ENCODE peak calls at places on chromosomes 2 and 18, in four cellular contexts. One of them, this sample, is unnamed.

GRCh38 chr2:6362671-6363450 is 502.8 kb downstream of the CMPK2 start:
- DNase-seq in HT1080: no peak
- DNase-seq in mesendoderm: no peak
- DNase-seq in amniotic stem cell: no peak
- DNase-seq in this sample: no peak

GRCh38 chr2:198252472-198252871 is 448.1 kb downstream of the PLCL1 start:
- DNase-seq in amniotic stem cell: no peak
- DNase-seq in HT1080: no peak
- DNase-seq in mesendoderm: no peak
- DNase-seq in this sample: no peak

GRCh38 chr2:54459037-54459441 is 2.9 kb downstream of the SPTBN1 start:
- DNase-seq in mesendoderm: no peak
- DNase-seq in HT1080: peak; percentile 67
- DNase-seq in amniotic stem cell: no peak
- DNase-seq in this sample: no peak

GRCh38 chr2:108575132-108575966 is 41.1 kb downstream of the LIMS1 start:
- DNase-seq in mesendoderm: peak; percentile 78
- DNase-seq in amniotic stem cell: no peak
- DNase-seq in HT1080: peak; percentile 70
- DNase-seq in this sample: no peak

GRCh38 chr18:8762968-8763367 is 57.6 kb downstream of the MTCL1 start:
- DNase-seq in mesendoderm: no peak
- DNase-seq in amniotic stem cell: no peak
- DNase-seq in HT1080: no peak
- DNase-seq in this sample: no peak

GRCh38 chr2:235734168-235734567 is 240.3 kb downstream of the AGAP1 start:
- DNase-seq in amniotic stem cell: no peak
- DNase-seq in mesendoderm: no peak
- DNase-seq in HT1080: no peak
- DNase-seq in this sample: no peak

GRCh38 chr2:201956361-201956760 is 77.3 kb upstream of the FZD7 start:
- DNase-seq in amniotic stem cell: no peak
- DNase-seq in HT1080: no peak
- DNase-seq in mesendoderm: no peak
- DNase-seq in this sample: no peak

GRCh38 chr2:133841905-133842304 is 273.6 kb upstream of the NCKAP5 start:
- DNase-seq in mesendoderm: no peak
- DNase-seq in amniotic stem cell: peak; percentile 63
- DNase-seq in HT1080: peak; percentile 98
- DNase-seq in this sample: no peak

GRCh38 chr18:49666045-49666444 is 104.2 kb downstream of the LIPG start:
- DNase-seq in amniotic stem cell: peak; percentile 9
- DNase-seq in HT1080: no peak
- DNase-seq in mesendoderm: no peak
- DNase-seq in this sample: no peak

GRCh38 chr2:181183878-181184553 is 203.6 kb downstream of the UBE2E3 start:
- DNase-seq in mesendoderm: no peak
- DNase-seq in HT1080: no peak
- DNase-seq in amniotic stem cell: no peak
- DNase-seq in this sample: no peak

GRCh38 chr2:100972452-100972851 is 29.6 kb upstream of the RPL31 start:
- DNase-seq in mesendoderm: no peak
- DNase-seq in amniotic stem cell: no peak
- DNase-seq in HT1080: no peak
- DNase-seq in this sample: no peak

GRCh38 chr2:66839551-66840320 is 404.8 kb downstream of the MEIS1 start:
- DNase-seq in amniotic stem cell: peak; percentile 88
- DNase-seq in HT1080: peak; percentile 53
- DNase-seq in mesendoderm: no peak
- DNase-seq in this sample: no peak